ENCODE peak calls at places on chromosomes 13 and 19, in four cellular contexts. One of them, this sample, is unnamed.

GRCh38 chr19:11457115-11457514 is 21.7 kb downstream of the PRKCSH start:
- DNase-seq in CD8-positive, alpha-beta T cell: no peak
- DNase-seq in cardiac muscle cell: no peak
- DNase-seq in T-helper 2 cell: no peak
- DNase-seq in this sample: no peak

GRCh38 chr19:55626350-55626749 is 2.0 kb upstream of the ZNF784 start:
- DNase-seq in CD8-positive, alpha-beta T cell: peak; percentile 76
- DNase-seq in cardiac muscle cell: no peak
- DNase-seq in T-helper 2 cell: peak; percentile 59
- DNase-seq in this sample: no peak

GRCh38 chr19:7516878-7517277 is 975 bp downstream of the ZNF358 start:
- DNase-seq in CD8-positive, alpha-beta T cell: no peak
- DNase-seq in cardiac muscle cell: no peak
- DNase-seq in T-helper 2 cell: no peak
- DNase-seq in this sample: no peak

GRCh38 chr13:46530084-46530935 is 22.7 kb upstream of the LRCH1 start:
- DNase-seq in CD8-positive, alpha-beta T cell: no peak
- DNase-seq in cardiac muscle cell: no peak
- DNase-seq in T-helper 2 cell: no peak
- DNase-seq in this sample: no peak

GRCh38 chr13:65497265-65497664 is 1732.9 kb downstream of the PCDH9 start:
- DNase-seq in CD8-positive, alpha-beta T cell: no peak
- DNase-seq in cardiac muscle cell: no peak
- DNase-seq in T-helper 2 cell: no peak
- DNase-seq in this sample: no peak

GRCh38 chr19:3766520-3766919 is 4.0 kb downstream of the MRPL54 start:
- DNase-seq in CD8-positive, alpha-beta T cell: no peak
- DNase-seq in cardiac muscle cell: no peak
- DNase-seq in T-helper 2 cell: no peak
- DNase-seq in this sample: no peak

GRCh38 chr13:52128714-52129700 is at the start of gene NEK5:
- DNase-seq in CD8-positive, alpha-beta T cell: peak; percentile 35
- DNase-seq in cardiac muscle cell: peak; percentile 89
- DNase-seq in T-helper 2 cell: peak; percentile 41
- DNase-seq in this sample: peak; percentile 96

GRCh38 chr19:15525291-15525690 is 17.0 kb downstream of the CYP4F22 start:
- DNase-seq in CD8-positive, alpha-beta T cell: no peak
- DNase-seq in cardiac muscle cell: no peak
- DNase-seq in T-helper 2 cell: no peak
- DNase-seq in this sample: no peak

GRCh38 chr19:47446534-47447469 is 24.9 kb downstream of the SLC8A2 start:
- DNase-seq in CD8-positive, alpha-beta T cell: no peak
- DNase-seq in cardiac muscle cell: peak; percentile 61
- DNase-seq in T-helper 2 cell: no peak
- DNase-seq in this sample: peak; percentile 97

GRCh38 chr19:15248648-15249559 is 16.7 kb upstream of the EPHX3 start:
- DNase-seq in CD8-positive, alpha-beta T cell: no peak
- DNase-seq in cardiac muscle cell: no peak
- DNase-seq in T-helper 2 cell: no peak
- DNase-seq in this sample: no peak

GRCh38 chr13:37136187-37136586 is 30.7 kb upstream of the CSNK1A1L start:
- DNase-seq in CD8-positive, alpha-beta T cell: no peak
- DNase-seq in cardiac muscle cell: no peak
- DNase-seq in T-helper 2 cell: no peak
- DNase-seq in this sample: no peak

GRCh38 chr19:16379521-16380313 is 55.1 kb downstream of the KLF2 start:
- DNase-seq in CD8-positive, alpha-beta T cell: no peak
- DNase-seq in cardiac muscle cell: no peak
- DNase-seq in T-helper 2 cell: no peak
- DNase-seq in this sample: no peak

GRCh38 chr13:39682788-39683187 is 27.3 kb downstream of the COG6 start:
- DNase-seq in CD8-positive, alpha-beta T cell: no peak
- DNase-seq in cardiac muscle cell: no peak
- DNase-seq in T-helper 2 cell: no peak
- DNase-seq in this sample: no peak

GRCh38 chr13:29503041-29503837 is 92.2 kb downstream of the SLC7A1 start:
- DNase-seq in CD8-positive, alpha-beta T cell: no peak
- DNase-seq in cardiac muscle cell: no peak
- DNase-seq in T-helper 2 cell: no peak
- DNase-seq in this sample: peak; percentile 71

GRCh38 chr19:18304194-18304495 is 18.7 kb downstream of the LSM4 start:
- DNase-seq in CD8-positive, alpha-beta T cell: peak; percentile 43
- DNase-seq in cardiac muscle cell: no peak
- DNase-seq in T-helper 2 cell: no peak
- DNase-seq in this sample: no peak

GRCh38 chr13:44326961-44327360 is 46.7 kb upstream of the SERP2 start:
- DNase-seq in CD8-positive, alpha-beta T cell: no peak
- DNase-seq in cardiac muscle cell: no peak
- DNase-seq in T-helper 2 cell: no peak
- DNase-seq in this sample: no peak

GRCh38 chr13:35858665-35859064 is 272.5 kb downstream of the DCLK1 start:
- DNase-seq in CD8-positive, alpha-beta T cell: no peak
- DNase-seq in cardiac muscle cell: no peak
- DNase-seq in T-helper 2 cell: no peak
- DNase-seq in this sample: no peak

GRCh38 chr19:10587022-10587838 is at the start of gene AP1M2:
- DNase-seq in CD8-positive, alpha-beta T cell: no peak
- DNase-seq in cardiac muscle cell: no peak
- DNase-seq in T-helper 2 cell: no peak
- DNase-seq in this sample: peak; percentile 94

GRCh38 chr19:18057557-18057956 is 29.2 kb downstream of the IL12RB1 start:
- DNase-seq in CD8-positive, alpha-beta T cell: no peak
- DNase-seq in cardiac muscle cell: no peak
- DNase-seq in T-helper 2 cell: no peak
- DNase-seq in this sample: no peak

GRCh38 chr19:2475018-2475701 is 767 bp upstream of the GADD45B start:
- DNase-seq in CD8-positive, alpha-beta T cell: peak; percentile 75
- DNase-seq in cardiac muscle cell: peak; percentile 61
- DNase-seq in T-helper 2 cell: peak; percentile 40
- DNase-seq in this sample: peak; percentile 59

GRCh38 chr19:16969127-16969526 is 57.5 kb downstream of the CPAMD8 start:
- DNase-seq in CD8-positive, alpha-beta T cell: no peak
- DNase-seq in cardiac muscle cell: no peak
- DNase-seq in T-helper 2 cell: no peak
- DNase-seq in this sample: peak; percentile 28

GRCh38 chr19:48283908-48284307 is 14.0 kb downstream of the ZNF114 start:
- DNase-seq in CD8-positive, alpha-beta T cell: no peak
- DNase-seq in cardiac muscle cell: no peak
- DNase-seq in T-helper 2 cell: no peak
- DNase-seq in this sample: no peak

GRCh38 chr13:79245937-79246574 is 160.0 kb downstream of the RBM26 start:
- DNase-seq in CD8-positive, alpha-beta T cell: no peak
- DNase-seq in cardiac muscle cell: no peak
- DNase-seq in T-helper 2 cell: no peak
- DNase-seq in this sample: peak; percentile 11